ENCODE peak calls at places on chromosome 21, in nine cellular contexts. One of them, this sample, is unnamed.
A peak's percentile ranks its signal among the peaks of the same experiment; 100 is the strongest.

GRCh38 chr21:46414965-46415275 is 43.8 kb upstream of the DIP2A start:
- DNase-seq in SHP77 treated with DMSO at 0.1 percent for 48 hours: no peak
- DNase-seq in HT-29: no peak
- DNase-seq in fibroblast of the conjunctiva: no peak
- DNase-seq in AG08396: no peak
- DNase-seq in effector memory CD8-positive, alpha-beta T cell: no peak
- DNase-seq in stimulated activated effector memory CD8-positive, alpha-beta T cell treated with anti-CD3 and anti-CD28 coated beads, Interleukin-12 subunit alpha, Interleukin-12 subunit beta, amount 100 ng/mL, for 72 hours: no peak
- DNase-seq in GM13977: no peak
- DNase-seq in vagina: no peak
- DNase-seq in this sample: no peak

GRCh38 chr21:36769051-36769867 is 70.3 kb downstream of the SIM2 start:
- DNase-seq in effector memory CD8-positive, alpha-beta T cell: no peak
- DNase-seq in fibroblast of the conjunctiva: no peak
- DNase-seq in SHP77 treated with DMSO at 0.1 percent for 48 hours: no peak
- DNase-seq in AG08396: peak; percentile 25
- DNase-seq in stimulated activated effector memory CD8-positive, alpha-beta T cell treated with anti-CD3 and anti-CD28 coated beads, Interleukin-12 subunit alpha, Interleukin-12 subunit beta, amount 100 ng/mL, for 72 hours: no peak
- DNase-seq in GM13977: no peak
- DNase-seq in HT-29: no peak
- DNase-seq in vagina: no peak
- DNase-seq in this sample: no peak

GRCh38 chr21:46206163-46207005 is 22.1 kb upstream of the SPATC1L start:
- DNase-seq in AG08396: no peak
- DNase-seq in stimulated activated effector memory CD8-positive, alpha-beta T cell treated with anti-CD3 and anti-CD28 coated beads, Interleukin-12 subunit alpha, Interleukin-12 subunit beta, amount 100 ng/mL, for 72 hours: no peak
- DNase-seq in effector memory CD8-positive, alpha-beta T cell: no peak
- DNase-seq in GM13977: no peak
- DNase-seq in HT-29: no peak
- DNase-seq in vagina: no peak
- DNase-seq in fibroblast of the conjunctiva: no peak
- DNase-seq in SHP77 treated with DMSO at 0.1 percent for 48 hours: no peak
- DNase-seq in this sample: no peak

GRCh38 chr21:42251654-42252053 is 32.7 kb downstream of the ABCG1 start:
- DNase-seq in HT-29: no peak
- DNase-seq in SHP77 treated with DMSO at 0.1 percent for 48 hours: no peak
- DNase-seq in AG08396: no peak
- DNase-seq in GM13977: no peak
- DNase-seq in effector memory CD8-positive, alpha-beta T cell: no peak
- DNase-seq in fibroblast of the conjunctiva: no peak
- DNase-seq in vagina: no peak
- DNase-seq in stimulated activated effector memory CD8-positive, alpha-beta T cell treated with anti-CD3 and anti-CD28 coated beads, Interleukin-12 subunit alpha, Interleukin-12 subunit beta, amount 100 ng/mL, for 72 hours: no peak
- DNase-seq in this sample: no peak

GRCh38 chr21:46509760-46510159 is 51.1 kb downstream of the DIP2A start:
- DNase-seq in fibroblast of the conjunctiva: peak; percentile 32
- DNase-seq in stimulated activated effector memory CD8-positive, alpha-beta T cell treated with anti-CD3 and anti-CD28 coated beads, Interleukin-12 subunit alpha, Interleukin-12 subunit beta, amount 100 ng/mL, for 72 hours: no peak
- DNase-seq in vagina: no peak
- DNase-seq in GM13977: no peak
- DNase-seq in HT-29: peak; percentile 70
- DNase-seq in effector memory CD8-positive, alpha-beta T cell: no peak
- DNase-seq in AG08396: no peak
- DNase-seq in SHP77 treated with DMSO at 0.1 percent for 48 hours: no peak
- DNase-seq in this sample: no peak

GRCh38 chr21:42624936-42625335 is 28.5 kb upstream of the PDE9A start:
- DNase-seq in HT-29: no peak
- DNase-seq in AG08396: no peak
- DNase-seq in SHP77 treated with DMSO at 0.1 percent for 48 hours: no peak
- DNase-seq in effector memory CD8-positive, alpha-beta T cell: no peak
- DNase-seq in vagina: no peak
- DNase-seq in fibroblast of the conjunctiva: no peak
- DNase-seq in stimulated activated effector memory CD8-positive, alpha-beta T cell treated with anti-CD3 and anti-CD28 coated beads, Interleukin-12 subunit alpha, Interleukin-12 subunit beta, amount 100 ng/mL, for 72 hours: no peak
- DNase-seq in GM13977: no peak
- DNase-seq in this sample: no peak

GRCh38 chr21:45248893-45249381 is 38.8 kb downstream of the POFUT2 start:
- DNase-seq in GM13977: no peak
- DNase-seq in HT-29: no peak
- DNase-seq in effector memory CD8-positive, alpha-beta T cell: no peak
- DNase-seq in stimulated activated effector memory CD8-positive, alpha-beta T cell treated with anti-CD3 and anti-CD28 coated beads, Interleukin-12 subunit alpha, Interleukin-12 subunit beta, amount 100 ng/mL, for 72 hours: peak; percentile 37
- DNase-seq in SHP77 treated with DMSO at 0.1 percent for 48 hours: no peak
- DNase-seq in fibroblast of the conjunctiva: peak; percentile 18
- DNase-seq in AG08396: no peak
- DNase-seq in vagina: peak; percentile 74
- DNase-seq in this sample: no peak

GRCh38 chr21:31410763-31411278 is 66.8 kb upstream of the TIAM1 start:
- DNase-seq in HT-29: no peak
- DNase-seq in vagina: no peak
- DNase-seq in GM13977: no peak
- DNase-seq in SHP77 treated with DMSO at 0.1 percent for 48 hours: no peak
- DNase-seq in effector memory CD8-positive, alpha-beta T cell: no peak
- DNase-seq in fibroblast of the conjunctiva: no peak
- DNase-seq in stimulated activated effector memory CD8-positive, alpha-beta T cell treated with anti-CD3 and anti-CD28 coated beads, Interleukin-12 subunit alpha, Interleukin-12 subunit beta, amount 100 ng/mL, for 72 hours: no peak
- DNase-seq in AG08396: no peak
- DNase-seq in this sample: no peak

GRCh38 chr21:28336299-28336698 is 656.4 kb downstream of the LTN1 start:
- DNase-seq in SHP77 treated with DMSO at 0.1 percent for 48 hours: no peak
- DNase-seq in GM13977: no peak
- DNase-seq in fibroblast of the conjunctiva: peak; percentile 86
- DNase-seq in AG08396: peak; percentile 48
- DNase-seq in vagina: no peak
- DNase-seq in effector memory CD8-positive, alpha-beta T cell: no peak
- DNase-seq in HT-29: peak; percentile 60
- DNase-seq in stimulated activated effector memory CD8-positive, alpha-beta T cell treated with anti-CD3 and anti-CD28 coated beads, Interleukin-12 subunit alpha, Interleukin-12 subunit beta, amount 100 ng/mL, for 72 hours: no peak
- DNase-seq in this sample: no peak

GRCh38 chr21:34029724-34030528 is 43.5 kb upstream of the MRPS6 start:
- DNase-seq in SHP77 treated with DMSO at 0.1 percent for 48 hours: peak; percentile 43
- DNase-seq in GM13977: peak; percentile 23
- DNase-seq in HT-29: peak; percentile 72
- DNase-seq in fibroblast of the conjunctiva: peak; percentile 84
- DNase-seq in effector memory CD8-positive, alpha-beta T cell: peak; percentile 25
- DNase-seq in vagina: no peak
- DNase-seq in stimulated activated effector memory CD8-positive, alpha-beta T cell treated with anti-CD3 and anti-CD28 coated beads, Interleukin-12 subunit alpha, Interleukin-12 subunit beta, amount 100 ng/mL, for 72 hours: peak; percentile 73
- DNase-seq in AG08396: peak; percentile 66
- DNase-seq in this sample: peak; percentile 67

GRCh38 chr21:38042246-38042645 is 126.0 kb upstream of the KCNJ6 start:
- DNase-seq in vagina: no peak
- DNase-seq in effector memory CD8-positive, alpha-beta T cell: no peak
- DNase-seq in stimulated activated effector memory CD8-positive, alpha-beta T cell treated with anti-CD3 and anti-CD28 coated beads, Interleukin-12 subunit alpha, Interleukin-12 subunit beta, amount 100 ng/mL, for 72 hours: no peak
- DNase-seq in SHP77 treated with DMSO at 0.1 percent for 48 hours: no peak
- DNase-seq in GM13977: no peak
- DNase-seq in AG08396: no peak
- DNase-seq in HT-29: no peak
- DNase-seq in fibroblast of the conjunctiva: no peak
- DNase-seq in this sample: no peak

GRCh38 chr21:45990741-45991605 is 9.4 kb downstream of the COL6A1 start:
- DNase-seq in GM13977: no peak
- DNase-seq in vagina: peak; percentile 83
- DNase-seq in AG08396: no peak
- DNase-seq in fibroblast of the conjunctiva: no peak
- DNase-seq in stimulated activated effector memory CD8-positive, alpha-beta T cell treated with anti-CD3 and anti-CD28 coated beads, Interleukin-12 subunit alpha, Interleukin-12 subunit beta, amount 100 ng/mL, for 72 hours: no peak
- DNase-seq in SHP77 treated with DMSO at 0.1 percent for 48 hours: no peak
- DNase-seq in HT-29: no peak
- DNase-seq in effector memory CD8-positive, alpha-beta T cell: no peak
- DNase-seq in this sample: no peak